ENCODE peak calls at places on chromosomes 16 and 17, in eight cellular contexts. D is neural progenitor cell, B is neuronal stem cell, M is pancreas, J is psoas muscle, F is PC-3, L is ovary, H is right lobe of liver. O is an unnamed sample. For H3K36me3 and H3K4me1, the result is how much of the 10 kb centered on the place peaks cover.

GRCh38 chr16:27972500-27972899 is 91.0 kb downstream of the GSG1L start:
- DNase-seq in D (peak), B (peak), M (no peak), J (no peak), F (peak), L (no peak), H (no peak), O (no peak)

GRCh38 chr17:343211-343610 is 9.4 kb downstream of the RPH3AL start:
- DNase-seq in D (no peak), B (no peak), M (no peak), J (no peak), F (no peak), L (peak), H (peak), O (no peak)

GRCh38 chr17:2050246-2050866 is 4.5 kb upstream of the HIC1 start:
- DNase-seq in D (peak), B (peak), M (peak), J (peak), F (peak), L (peak), H (peak), O (no peak)

GRCh38 chr17:60615108-60615507 is 15.1 kb downstream of the PPM1D start:
- DNase-seq in D (no peak), B (no peak), M (no peak), J (no peak), F (no peak), L (no peak), H (no peak), O (no peak)

GRCh38 chr17:27644586-27644985 is 13.6 kb downstream of the LGALS9 start:
- DNase-seq in D (no peak), B (no peak), M (no peak), J (peak), F (no peak), L (no peak), H (no peak), O (no peak)

GRCh38 chr16:11253995-11254912 is 1.8 kb downstream of the SOCS1 start:
- DNase-seq in D (no peak), B (no peak), M (no peak), J (no peak), F (no peak), L (no peak), H (no peak), O (no peak)

GRCh38 chr17:17079761-17080160 is 37.5 kb downstream of the MPRIP start:
- DNase-seq in D (no peak), B (no peak), M (no peak), J (peak), F (no peak), L (peak), H (no peak), O (no peak)

GRCh38 chr17:45306623-45307022 is 10.2 kb downstream of the MAP3K14 start:
- DNase-seq in D (no peak), B (no peak), M (no peak), J (no peak), F (no peak), L (no peak), H (no peak), O (no peak)

GRCh38 chr17:29663155-29663554 is 40.4 kb upstream of the CORO6 start:
- DNase-seq in D (peak), B (no peak), M (no peak), J (no peak), F (no peak), L (no peak), H (no peak), O (no peak)

GRCh38 chr17:21291357-21291756 is 6.8 kb downstream of the MAP2K3 start:
- DNase-seq in D (no peak), B (no peak), M (no peak), J (peak), F (no peak), L (no peak), H (no peak), O (no peak)

GRCh38 chr17:17028059-17028877 is 14.0 kb upstream of the MPRIP start:
- DNase-seq in D (peak), B (peak), M (peak), J (peak), F (peak), L (peak), H (peak), O (peak)

GRCh38 chr17:1495265-1495664 is 2.8 kb upstream of the MYO1C start:
- DNase-seq in D (no peak), B (no peak), M (no peak), J (peak), F (no peak), L (no peak), H (no peak), O (no peak)

GRCh38 chr16:23996258-23996955 is 160.6 kb downstream of the PRKCB start:
- DNase-seq in D (no peak), B (no peak), M (peak), J (no peak), F (no peak), L (no peak), H (no peak), O (no peak)

GRCh38 chr16:85136705-85137322 is 24.5 kb upstream of the CIBAR2 start:
- DNase-seq in D (no peak), B (no peak), M (peak), J (no peak), F (no peak), L (peak), H (peak), O (no peak)

GRCh38 chr17:9408381-9408780 is 167.2 kb downstream of the STX8 start:
- DNase-seq in D (no peak), B (no peak), M (no peak), J (no peak), F (peak), L (no peak), H (no peak), O (no peak)

GRCh38 chr16:53041196-53041977 is 11.3 kb downstream of the CHD9NB start:
- DNase-seq in D (peak), B (no peak), M (no peak), J (peak), F (no peak), L (peak), H (no peak), O (no peak)

GRCh38 chr16:78740269-78740668 is 640.8 kb downstream of the WWOX start:
- DNase-seq in D (no peak), B (no peak), M (no peak), J (no peak), F (no peak), L (no peak), H (peak), O (no peak)

GRCh38 chr16:11725457-11725856 is 17.2 kb downstream of the TXNDC11 start:
- DNase-seq in D (no peak), B (no peak), M (no peak), J (no peak), F (no peak), L (no peak), H (no peak), O (no peak)

GRCh38 chr17:17175340-17175739 is 30.8 kb downstream of the PLD6 start:
- DNase-seq in D (no peak), B (no peak), M (no peak), J (no peak), F (no peak), L (no peak), H (no peak), O (no peak)

GRCh38 chr17:2580641-2581040 is 12.8 kb upstream of the PAFAH1B1 start:
- DNase-seq in D (peak), B (peak), M (no peak), J (no peak), F (peak), L (no peak), H (no peak), O (no peak)

GRCh38 chr17:56690441-56691291 is 97.2 kb downstream of the NOG start:
- DNase-seq in D (no peak), B (no peak), M (no peak), J (no peak), F (no peak), L (no peak), H (no peak), O (no peak)

GRCh38 chr17:16255481-16255901 is 38.5 kb downstream of the PIGL start:
- DNase-seq in D (peak), B (peak), M (peak), J (peak), F (no peak), L (peak), H (peak), O (no peak)

GRCh38 chr17:1792495-1793446 is 30.9 kb downstream of the SERPINF1 start:
- DNase-seq in D (no peak), B (no peak), M (no peak), J (peak), F (no peak), L (peak), H (peak), O (no peak)

GRCh38 chr17:283911-284675 is 68.5 kb downstream of the RPH3AL start:
- DNase-seq in D (no peak), B (no peak), M (no peak), J (no peak), F (no peak), L (peak), H (peak), O (no peak)

GRCh38 chr17:80930335-80931040 is 61.2 kb upstream of the CHMP6 start:
- DNase-seq in D (no peak), B (no peak), M (no peak), J (no peak), F (no peak), L (peak), H (peak), O (no peak)

GRCh38 chr16:49854227-49855203 is 1.4 kb downstream of the ZNF423 start:
- DNase-seq in D (peak), B (peak), M (peak), J (peak), F (no peak), L (peak), H (no peak), O (peak)

GRCh38 chr17:1711804-1712203 is 1.6 kb upstream of the TLCD2 start:
- DNase-seq in D (no peak), B (no peak), M (no peak), J (no peak), F (no peak), L (no peak), H (no peak), O (no peak)

GRCh38 chr16:87339086-87339723 is 22.0 kb upstream of the C16orf95 start:
- DNase-seq in D (no peak), B (no peak), M (no peak), J (no peak), F (no peak), L (no peak), H (no peak), O (no peak)

GRCh38 chr17:64219571-64219970 is 43.5 kb downstream of the TEX2 start:
- DNase-seq in D (no peak), B (no peak), M (no peak), J (no peak), F (no peak), L (no peak), H (no peak), O (no peak)

GRCh38 chr17:46044286-46044928 is 45.4 kb downstream of the STH start:
- DNase-seq in D (peak), B (peak), M (peak), J (no peak), F (peak), L (peak), H (no peak), O (peak)

GRCh38 chr16:5454349-5454748 is 356.8 kb upstream of the EEF2KMT start:
- DNase-seq in D (no peak), B (no peak), M (no peak), J (no peak), F (no peak), L (no peak), H (no peak), O (no peak)

GRCh38 chr16:86886651-86887050 is 308.3 kb downstream of the FOXL1 start:
- DNase-seq in D (no peak), B (no peak), M (no peak), J (no peak), F (peak), L (no peak), H (no peak), O (peak)

GRCh38 chr16:3019594-3020246 is 448 bp upstream of the TNFRSF12A start:
- DNase-seq in D (no peak), B (no peak), M (no peak), J (no peak), F (no peak), L (no peak), H (no peak), O (no peak)

GRCh38 chr17:60712675-60713074 is 35.0 kb downstream of the BCAS3 start:
- DNase-seq in D (no peak), B (no peak), M (no peak), J (no peak), F (no peak), L (no peak), H (no peak), O (no peak)

GRCh38 chr16:12119562-12119961 is 143.0 kb downstream of the SNX29 start:
- DNase-seq in D (no peak), B (no peak), M (no peak), J (no peak), F (peak), L (peak), H (no peak), O (no peak)

GRCh38 chr16:81600275-81600674 is 155.7 kb downstream of the CMIP start:
- DNase-seq in D (peak), B (peak), M (no peak), J (no peak), F (peak), L (no peak), H (no peak), O (peak)

GRCh38 chr17:68435361-68435760 is 21.9 kb downstream of the WIPI1 start:
- DNase-seq in D (no peak), B (no peak), M (no peak), J (no peak), F (no peak), L (no peak), H (no peak), O (no peak)

GRCh38 chr17:68433211-68433610 is 24.1 kb downstream of the WIPI1 start:
- DNase-seq in D (no peak), B (no peak), M (no peak), J (no peak), F (no peak), L (no peak), H (no peak), O (no peak)

GRCh38 chr17:68437979-68438877 is 19.1 kb downstream of the WIPI1 start:
- DNase-seq in D (no peak), B (no peak), M (peak), J (no peak), F (no peak), L (no peak), H (peak), O (no peak)

GRCh38 chr17:68433911-68434503 is 23.3 kb downstream of the WIPI1 start:
- DNase-seq in D (no peak), B (no peak), M (no peak), J (no peak), F (no peak), L (no peak), H (no peak), O (no peak)

GRCh38 chr17:68435876-68436842 is 21.1 kb downstream of the WIPI1 start:
- DNase-seq in D (peak), B (peak), M (peak), J (peak), F (peak), L (peak), H (peak), O (peak)
- H3K36me3 ChIP-seq in D (under half), B (under half), M (under half), J (half or more), F (under half), L (under half), H (under half), O (under half)

DNA sequence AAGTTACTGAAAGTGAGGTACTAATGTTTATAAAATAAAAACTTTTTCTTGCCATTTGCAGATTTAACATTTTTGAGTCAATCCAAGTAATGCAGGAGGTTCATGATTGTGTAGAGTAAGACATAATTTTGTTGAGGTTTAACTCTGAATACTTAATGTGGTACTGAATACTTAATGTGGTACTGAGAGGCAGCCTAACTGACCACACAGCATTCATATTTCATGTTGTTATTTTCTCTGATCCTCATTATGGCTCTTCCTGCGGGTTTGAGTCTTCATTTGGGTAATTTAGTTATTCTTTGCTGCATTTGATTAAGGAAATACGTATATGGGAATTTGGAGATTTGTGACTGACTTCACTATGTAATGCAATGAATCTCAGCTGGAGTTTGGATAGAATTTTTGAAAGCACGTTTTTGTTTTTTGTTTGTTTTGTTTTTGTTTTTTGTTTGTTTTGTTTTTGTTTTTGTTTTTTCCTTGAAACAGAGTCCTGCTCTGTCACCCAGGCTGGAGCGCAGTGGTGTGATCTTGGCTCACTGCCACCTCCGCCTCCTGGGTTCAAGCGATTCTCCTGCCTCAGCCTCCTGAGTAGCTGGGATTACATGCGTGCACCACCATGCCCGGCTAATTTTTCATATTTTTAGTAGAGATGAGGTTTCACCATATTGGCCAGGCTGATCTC is 3.8 kb downstream of the SF3B3 start:
- DNase-seq in D (no peak), B (no peak), M (no peak), J (no peak), F (no peak), L (no peak), H (no peak), O (no peak)
- H3K4me3 ChIP-seq in D (peak), B (no peak), M (no peak), J (peak), F (peak), L (no peak), H (no peak), O (no peak)

GRCh38 chr17:4233668-4234258 is 30.0 kb downstream of the ANKFY1 start:
- DNase-seq in D (no peak), B (no peak), M (no peak), J (no peak), F (no peak), L (no peak), H (no peak), O (no peak)
- H3K4me1 ChIP-seq in D (under half), B (under half), M (under half), J (half or more), F (under half), L (under half), H (under half), O (under half)

DNA sequence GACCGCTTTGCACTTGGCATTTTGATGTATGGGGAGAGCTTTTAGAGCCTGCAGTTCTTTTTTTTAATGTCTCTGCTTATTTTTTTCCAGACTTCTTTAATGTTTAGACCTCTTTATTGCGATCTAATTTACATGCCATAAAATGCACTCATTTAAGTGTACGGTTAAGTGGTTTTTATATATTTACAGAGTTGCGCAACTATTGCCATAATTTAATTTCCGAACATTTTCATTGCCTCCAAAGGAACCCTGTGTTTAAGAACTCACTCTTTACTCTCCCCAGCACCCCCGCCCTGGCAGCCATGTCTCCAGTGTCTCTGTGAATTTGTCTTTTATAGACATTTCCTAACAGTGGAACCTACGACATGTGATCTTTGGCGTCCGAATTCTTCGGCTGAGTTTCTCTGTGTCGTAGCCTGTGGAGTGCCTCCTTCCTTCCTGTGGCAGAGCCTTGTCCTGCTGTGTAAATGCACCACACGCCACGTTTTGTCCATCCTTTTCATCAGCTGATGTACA is 24.0 kb downstream of the ZNF750 start:
- DNase-seq in D (no peak), B (no peak), M (no peak), J (no peak), F (no peak), L (no peak), H (peak), O (no peak)
- H3K36me3 ChIP-seq in D (under half), B (under half), M (under half), J (half or more), F (under half), L (under half), H (under half), O (half or more)

DNA sequence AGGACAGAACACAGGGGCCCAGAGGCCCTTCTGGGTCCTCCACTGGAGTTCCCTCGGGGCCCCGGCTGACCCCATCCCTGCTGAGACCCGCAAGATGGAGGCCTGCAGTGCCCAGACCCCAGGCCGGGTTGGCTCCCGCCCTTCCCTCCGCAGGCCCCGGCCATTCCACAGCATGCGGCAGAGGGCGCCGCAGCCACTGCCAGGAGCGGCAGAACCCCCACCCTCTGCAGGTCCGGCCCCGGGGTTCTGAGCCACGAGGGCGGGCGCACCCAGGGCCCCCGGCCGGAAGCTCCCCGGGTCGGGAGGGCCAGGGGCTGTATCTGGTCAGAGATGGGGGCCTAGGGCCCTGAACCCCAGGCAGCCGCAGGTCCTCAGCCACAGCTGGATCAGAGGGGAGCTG is 2.4 kb upstream of the PERCC1 start:
- DNase-seq in D (peak), B (no peak), M (no peak), J (peak), F (no peak), L (no peak), H (no peak), O (no peak)
- H3K4me3 ChIP-seq in D (no peak), B (no peak), M (no peak), J (peak), F (no peak), L (no peak), H (no peak), O (no peak)

GRCh38 chr17:77476006-77476405 is 335.2 kb downstream of the SEC14L1 start:
- DNase-seq in D (no peak), B (no peak), M (no peak), J (no peak), F (peak), L (no peak), H (no peak), O (no peak)
- H3K4me1 ChIP-seq in D (half or more), B (half or more), M (under half), J (half or more), F (under half), L (half or more), H (under half), O (half or more)

DNA sequence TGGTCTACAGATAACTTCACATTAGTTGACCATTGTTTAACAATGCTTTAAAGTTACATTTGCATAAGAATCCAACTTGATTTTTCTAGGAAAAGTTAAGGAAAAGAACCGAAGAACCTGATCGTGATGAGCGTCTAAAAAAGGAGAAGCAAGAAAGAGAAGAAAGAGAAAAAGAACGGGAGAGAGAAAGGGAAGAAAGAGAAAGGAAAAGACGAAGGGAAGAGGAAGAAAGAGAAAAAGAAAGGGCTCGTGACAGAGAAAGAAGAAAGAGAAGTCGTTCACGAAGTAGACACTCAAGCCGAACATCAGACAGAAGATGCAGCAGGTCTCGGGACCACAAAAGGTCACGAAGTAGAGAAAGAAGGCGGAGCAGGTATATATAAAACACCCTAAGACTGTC is 21.7 kb downstream of the ANKRD40CL start:
- DNase-seq in D (no peak), B (no peak), M (no peak), J (no peak), F (no peak), L (no peak), H (no peak), O (no peak)
- H3K36me3 ChIP-seq in D (half or more), B (under half), M (half or more), J (half or more), F (half or more), L (under half), H (under half), O (half or more)

GRCh38 chr17:7626307-7626706 is 1.3 kb downstream of the SAT2 start:
- DNase-seq in D (no peak), B (no peak), M (no peak), J (no peak), F (no peak), L (no peak), H (peak), O (no peak)
- H3K4me3 ChIP-seq in D (peak), B (no peak), M (no peak), J (peak), F (peak), L (no peak), H (peak), O (no peak)

O was measured in SJSA1.